ENCODE peak calls at places on chromosomes 6 and 20, in eight cellular contexts. S is transverse colon, V is IMR-90, F is colonic mucosa, E is choroid plexus epithelial cell, H is WERI-Rb-1, Z is fibroblast of the aortic adventitia, I is Peyer's patch. K is an unnamed sample.
A peak's percentile ranks its signal among the peaks of the same experiment; 100 is the strongest.

GRCh38 chr20:17622086-17622850 is 52.4 kb downstream of the DSTN start:
- DNase-seq in V (no peak), Z (no peak), H (peak; percentile 4), F (no peak), E (no peak), S (peak; percentile 3), I (peak; percentile 31), K (no peak)

GRCh38 chr20:25683050-25683449 is 13.6 kb downstream of the ZNF337 start:
- DNase-seq in V (no peak), E (no peak), S (no peak), F (no peak), Z (no peak), H (no peak), I (no peak), K (no peak)

GRCh38 chr6:84615987-84616386 is 148.4 kb downstream of the TBX18 start:
- DNase-seq in H (no peak), E (no peak), I (no peak), Z (no peak), S (no peak), F (no peak), V (no peak), K (no peak)

GRCh38 chr6:47733879-47734558 is 35.6 kb downstream of the ADGRF4 start:
- DNase-seq in I (no peak), V (peak; percentile 4), H (no peak), E (peak; percentile 54), S (no peak), Z (no peak), F (peak; percentile 27), K (peak; percentile 25)

GRCh38 chr6:16276991-16277981 is 38.9 kb downstream of the GMPR start:
- DNase-seq in S (peak; percentile 52), Z (peak; percentile 83), I (peak; percentile 73), H (peak; percentile 97), V (peak; percentile 93), F (peak; percentile 48), E (peak; percentile 92), K (peak; percentile 78)

GRCh38 chr6:167093922-167094432 is 28.9 kb upstream of the CCR6 start:
- DNase-seq in S (peak; percentile 62), H (no peak), F (no peak), E (no peak), I (peak; percentile 92), Z (no peak), V (no peak), K (no peak)

GRCh38 chr6:157263146-157263545 is 60.2 kb downstream of the TMEM242 start:
- DNase-seq in E (no peak), F (no peak), Z (no peak), I (no peak), S (no peak), V (no peak), H (no peak), K (no peak)

GRCh38 chr6:40791004-40791403 is 203.8 kb upstream of the LRFN2 start:
- DNase-seq in Z (no peak), V (no peak), H (peak; percentile 99), E (no peak), S (no peak), I (no peak), F (no peak), K (no peak)

GRCh38 chr6:90537723-90538407 is 49.0 kb downstream of the MAP3K7 start:
- DNase-seq in F (no peak), V (no peak), S (no peak), Z (peak; percentile 18), I (no peak), H (no peak), E (peak; percentile 47), K (peak; percentile 57)

GRCh38 chr6:133259561-133259960 is 18.4 kb downstream of the EYA4 start:
- DNase-seq in F (no peak), Z (no peak), I (no peak), V (no peak), S (no peak), H (no peak), E (no peak), K (no peak)

GRCh38 chr6:26272171-26272631 is 92.8 kb upstream of the BTN3A2 start:
- DNase-seq in V (no peak), E (peak; percentile 23), Z (no peak), S (peak; percentile 75), H (no peak), F (peak; percentile 65), I (peak; percentile 85), K (no peak)

GRCh38 chr6:101403566-101403965 is 10.1 kb downstream of the GRIK2 start:
- DNase-seq in V (peak; percentile 21), Z (no peak), S (no peak), I (no peak), E (no peak), H (no peak), F (no peak), K (no peak)

GRCh38 chr6:160931378-160932343 is 59.9 kb upstream of the MAP3K4 start:
- DNase-seq in S (no peak), F (no peak), Z (no peak), V (no peak), H (peak; percentile 11), E (no peak), I (no peak), K (peak; percentile 53)
- H3K4me3 ChIP-seq in S (peak overlapping the region; percentile 41), F (peak overlapping the region; percentile 21), Z (peak overlapping the region; percentile 68), V (no peak overlapping the region), H (peak overlapping the region; percentile 55), E (peak overlapping the region; percentile 53), I (peak overlapping the region; percentile 18), K (peak overlapping the region; percentile 59)

GRCh38 chr20:60627751-60628565 is 624.1 kb upstream of the CDH4 start:
- DNase-seq in E (no peak), Z (no peak), H (no peak), I (no peak), V (no peak), S (no peak), F (no peak), K (no peak)
- TF ChIP-seq CTCF in E (no peak), Z (no peak), H (peak; percentile 23), I (no peak), V (no peak), S (no peak), F (no peak), K (no peak)

DNA sequence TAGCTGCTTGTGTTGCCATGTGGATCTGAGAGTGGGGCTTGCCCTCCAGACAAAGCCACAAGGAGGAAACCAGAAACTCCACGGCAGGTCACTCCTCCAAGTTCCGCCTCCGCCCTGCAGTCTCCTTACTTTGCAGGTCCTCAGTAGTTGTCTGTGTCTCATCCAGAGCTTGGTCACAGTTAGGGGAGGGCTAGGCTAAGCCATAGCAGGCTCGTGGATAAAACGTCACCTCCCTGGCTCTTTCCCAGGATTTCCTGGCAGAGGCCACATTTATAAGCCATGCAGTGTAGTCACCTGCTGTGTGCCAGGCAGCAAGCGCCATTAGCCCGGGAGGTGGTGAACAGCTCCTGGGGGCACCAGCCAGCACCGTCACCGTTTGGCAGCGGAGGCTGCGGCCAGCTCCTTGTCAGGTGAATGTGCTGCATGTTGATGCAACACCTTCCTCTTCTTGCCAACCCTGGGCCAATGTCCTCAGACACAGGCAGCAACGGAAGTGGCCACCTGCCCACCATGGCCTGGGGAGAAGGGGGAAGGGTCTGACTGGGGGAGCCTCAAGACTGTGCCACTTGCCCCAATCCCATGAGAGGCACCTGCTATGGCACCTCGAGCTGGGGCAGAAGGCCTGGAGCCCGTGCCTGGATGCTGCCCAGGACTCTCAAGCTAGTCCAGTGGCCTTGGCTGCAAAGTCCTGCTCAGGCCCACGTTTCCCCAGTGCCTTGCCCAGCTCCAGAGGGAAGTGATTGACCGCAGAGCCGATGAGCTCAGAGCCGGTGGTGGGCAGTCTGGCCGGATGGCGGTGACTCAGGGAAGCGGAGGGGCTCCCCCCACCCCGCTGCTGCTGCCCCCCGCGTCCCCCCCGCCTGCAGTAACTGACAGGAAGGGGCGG is 39.0 kb upstream of the SLCO4A1 start:
- DNase-seq in S (peak; percentile 44), F (peak; percentile 31), E (no peak), V (peak; percentile 47), H (no peak), I (peak; percentile 78), Z (peak; percentile 22), K (no peak)
- H3K4me3 ChIP-seq in S (no peak overlapping the region), F (no peak overlapping the region), E (no peak overlapping the region), V (no peak overlapping the region), H (no peak overlapping the region), I (peak overlapping the region; percentile 24), Z (no peak overlapping the region), K (no peak overlapping the region)

DNA sequence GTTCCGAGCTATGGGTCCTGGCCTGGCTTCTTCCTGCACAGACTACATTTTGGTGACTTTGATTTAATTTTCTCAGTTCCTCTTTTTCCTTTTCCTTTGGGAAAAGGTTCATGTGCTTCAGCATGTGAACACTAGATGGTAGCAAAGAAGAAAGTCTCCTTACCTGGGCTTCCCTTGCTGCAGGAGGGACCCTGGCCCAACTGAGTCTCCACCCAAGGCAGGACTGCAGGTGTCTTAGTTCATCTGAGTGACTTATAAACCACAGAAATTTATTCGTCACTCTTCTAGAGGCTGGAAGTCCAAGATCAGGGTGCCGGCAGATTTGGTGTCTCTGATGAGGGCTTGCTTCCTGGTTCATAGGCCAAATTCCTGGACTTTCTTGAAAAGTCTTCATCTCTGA is 163.2 kb downstream of the SYCP2 start:
- DNase-seq in F (no peak), V (no peak), E (no peak), I (no peak), Z (no peak), H (no peak), S (no peak), K (no peak)
- TF ChIP-seq CTCF in F (no peak), V (no peak), E (no peak), I (no peak), Z (no peak), H (peak; percentile 34), S (no peak), K (peak; percentile 44)

DNA sequence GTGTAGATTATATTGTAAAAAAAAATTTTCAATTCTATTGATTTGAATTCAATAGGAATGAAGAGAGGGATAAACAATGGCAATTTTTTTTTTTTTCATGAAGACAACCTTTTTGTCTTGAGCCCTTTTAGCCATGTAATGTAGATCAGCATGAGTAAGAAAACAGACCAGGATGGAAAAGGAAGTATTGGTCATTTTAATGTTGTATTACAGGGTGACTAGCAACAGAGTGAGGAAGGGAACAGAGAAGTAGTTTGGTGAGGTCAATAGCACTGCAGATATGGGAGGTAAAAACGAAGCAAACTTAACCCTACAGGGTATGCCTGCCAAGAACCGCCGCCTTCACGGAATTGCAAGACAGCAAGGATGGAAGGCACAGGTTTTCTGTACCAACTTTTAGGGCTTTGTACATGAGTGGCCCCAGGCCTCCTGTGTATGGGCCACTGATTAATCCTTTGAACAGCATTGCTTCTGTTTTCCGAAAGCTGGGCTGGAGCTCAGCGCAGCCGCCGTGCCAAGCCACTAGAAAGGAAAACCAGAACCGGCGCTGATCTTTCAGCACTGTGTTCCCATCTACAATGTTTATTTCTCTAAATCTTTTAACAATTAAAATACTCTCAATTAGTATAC is 383.7 kb downstream of the CENPW start:
- DNase-seq in Z (no peak), V (no peak), S (no peak), I (no peak), E (no peak), F (no peak), H (no peak), K (no peak)
- H3K4me3 ChIP-seq in Z (no peak overlapping the region), V (no peak overlapping the region), S (no peak overlapping the region), I (no peak overlapping the region), E (no peak overlapping the region), F (no peak overlapping the region), H (no peak overlapping the region), K (no peak overlapping the region)

GRCh38 chr6:117477988-117478852 is 4.3 kb upstream of the DCBLD1 start:
- DNase-seq in H (peak; percentile 34), E (peak; percentile 41), S (peak; percentile 35), Z (no peak), F (peak; percentile 33), V (no peak), I (peak; percentile 55), K (no peak)
- TF ChIP-seq CTCF in H (peak; percentile 58), E (peak; percentile 39), S (no peak), Z (peak; percentile 10), F (no peak), V (peak; percentile 28), I (peak; percentile 45), K (peak; percentile 35)